ENCODE peak calls at places on chromosomes 4 and X, in four cellular contexts. K is GM12878, G is HCT116, Z is H1. U is an unnamed sample.

GRCh38 chr4:127555106-127555505 is 77.7 kb upstream of the INTU start:
- DNase-seq in G (no peak), Z (no peak), K (no peak), U (no peak)

GRCh38 chr4:2930821-2931764 is 32.1 kb downstream of the NOP14 start:
- DNase-seq in Z (peak), K (no peak), G (no peak), U (no peak)

GRCh38 chrX:118603981-118604380 is 108.4 kb downstream of the DOCK11 start:
- DNase-seq in G (peak), K (peak), Z (peak), U (peak)

GRCh38 chr4:168572002-168572401 is 75.2 kb downstream of the PALLD start:
- DNase-seq in Z (no peak), G (no peak), K (no peak), U (no peak)

GRCh38 chrX:8374041-8374825 is 90.4 kb upstream of the VCX3B start:
- DNase-seq in Z (no peak), G (no peak), K (no peak), U (no peak)

GRCh38 chrX:1486749-1487361 is 34.1 kb upstream of the ASMTL start:
- DNase-seq in K (no peak), G (no peak), Z (no peak), U (no peak)

GRCh38 chrX:10549280-10549679 is 71.1 kb downstream of the MID1 start:
- DNase-seq in G (no peak), Z (no peak), K (no peak), U (no peak)

GRCh38 chr4:155423671-155424070 is 46.9 kb upstream of the MAP9 start:
- DNase-seq in K (no peak), Z (no peak), G (no peak), U (no peak)

GRCh38 chr4:78320353-78320935 is 231.1 kb upstream of the ANXA3 start:
- DNase-seq in G (no peak), K (no peak), Z (no peak), U (no peak)

GRCh38 chr4:152072001-152072485 is 311.2 kb upstream of the GATB start:
- DNase-seq in G (no peak), K (no peak), Z (no peak), U (no peak)

GRCh38 chr4:40046311-40046980 is 10.2 kb upstream of the N4BP2 start:
- DNase-seq in K (no peak), G (no peak), Z (no peak), U (no peak)

GRCh38 chrX:29466441-29466840 is 748.9 kb upstream of the MAGEB2 start:
- DNase-seq in G (no peak), Z (no peak), K (no peak), U (no peak)

GRCh38 chrX:12440245-12440644 is 302.0 kb downstream of the FRMPD4 start:
- DNase-seq in K (no peak), G (no peak), Z (no peak), U (no peak)

GRCh38 chr4:26048378-26048882 is 134.4 kb downstream of the SMIM20 start:
- DNase-seq in Z (no peak), K (no peak), G (no peak), U (no peak)

GRCh38 chr4:4837316-4837715 is 22.1 kb upstream of the MSX1 start:
- DNase-seq in Z (no peak), G (no peak), K (no peak), U (no peak)

GRCh38 chrX:153771261-153771681 is 7.2 kb downstream of the PLXNB3 start:
- DNase-seq in K (no peak), Z (no peak), G (no peak), U (no peak)

GRCh38 chrX:109886122-109886761 is 116.7 kb upstream of the TMEM164 start:
- DNase-seq in G (peak), Z (peak), K (no peak), U (peak)

GRCh38 chr4:25978327-25978726 is 64.3 kb downstream of the SMIM20 start:
- DNase-seq in Z (no peak), G (no peak), K (no peak), U (no peak)

GRCh38 chr4:2462992-2463762 is 5.7 kb upstream of the RNF4 start:
- DNase-seq in G (no peak), Z (no peak), K (no peak), U (no peak)

GRCh38 chr4:41975341-41975740 is 6.2 kb upstream of the DCAF4L1 start:
- DNase-seq in K (no peak), G (no peak), Z (no peak), U (no peak)

GRCh38 chr4:182194115-182194834 is 48.9 kb upstream of the TENM3 start:
- DNase-seq in Z (no peak), G (no peak), K (no peak), U (no peak)

GRCh38 chr4:7941111-7942018 is 1.7 kb upstream of the AFAP1 start:
- DNase-seq in K (no peak), G (no peak), Z (no peak), U (no peak)

GRCh38 chrX:123975180-123975579 is 13.7 kb downstream of the STAG2 start:
- DNase-seq in K (no peak), Z (no peak), G (no peak), U (no peak)

GRCh38 chr4:74891037-74891436 is 41.9 kb upstream of the PARM1 start:
- DNase-seq in Z (no peak), K (no peak), G (no peak), U (no peak)

GRCh38 chr4:57020467-57021101 is 41.9 kb downstream of the POLR2B start:
- DNase-seq in G (no peak), Z (no peak), K (no peak), U (no peak)

GRCh38 chrX:13029341-13029740 is 15.1 kb downstream of the FAM9C start:
- DNase-seq in K (no peak), G (no peak), Z (no peak), U (no peak)

GRCh38 chrX:11499076-11500044 is 166.4 kb downstream of the ARHGAP6 start:
- DNase-seq in K (no peak), Z (no peak), G (no peak), U (no peak)

GRCh38 chr4:87375719-87376291 is 15.2 kb downstream of the HSD17B11 start:
- DNase-seq in Z (no peak), K (no peak), G (peak), U (no peak)

GRCh38 chr4:108775921-108776320 is 13.1 kb upstream of the ETNPPL start:
- DNase-seq in K (no peak), Z (no peak), G (no peak), U (no peak)

GRCh38 chr4:119300072-119300387 is 21.9 kb downstream of the FABP2 start:
- DNase-seq in G (no peak), Z (no peak), K (peak), U (peak)

GRCh38 chrX:101230636-101231035 is 11.1 kb downstream of the DRP2 start:
- DNase-seq in K (no peak), G (no peak), Z (no peak), U (no peak)

GRCh38 chr4:15003441-15003890 is 1.2 kb downstream of the CPEB2 start:
- DNase-seq in G (no peak), Z (peak), K (no peak), U (peak)

GRCh38 chrX:143472334-143472938 is 44.8 kb downstream of the SPANXN3 start:
- DNase-seq in Z (no peak), K (no peak), G (no peak), U (no peak)

GRCh38 chr4:57103051-57103450 is 7.1 kb downstream of the IGFBP7 start:
- DNase-seq in G (no peak), Z (no peak), K (no peak), U (no peak)

GRCh38 chr4:118948545-118949144 is 60.0 kb downstream of the SYNPO2 start:
- DNase-seq in Z (no peak), K (no peak), G (no peak), U (no peak)

GRCh38 chrX:17613979-17614572 is 123.2 kb upstream of the SCML1 start:
- DNase-seq in K (no peak), Z (no peak), G (no peak), U (no peak)

GRCh38 chr4:155967098-155967497 is 13.4 kb upstream of the CTSO start:
- DNase-seq in G (no peak), K (no peak), Z (no peak), U (no peak)

GRCh38 chr4:83054928-83055327 is 19.9 kb downstream of the COPS4 start:
- DNase-seq in Z (no peak), G (peak), K (no peak), U (no peak)
- TF ChIP-seq EGR1 in Z (no peak), G (no peak), K (no peak), U (no peak)

GRCh38 chrX:150582338-150582948 is 14.0 kb downstream of the MTM1 start:
- DNase-seq in K (no peak), Z (no peak), G (no peak), U (no peak)

GRCh38 chrX:150577174-150577573 is 8.8 kb downstream of the MTM1 start:
- DNase-seq in K (no peak), Z (no peak), G (no peak), U (no peak)

GRCh38 chrX:150575415-150575814 is 7.0 kb downstream of the MTM1 start:
- DNase-seq in Z (no peak), K (no peak), G (peak), U (no peak)

GRCh38 chrX:150581093-150581775 is 12.8 kb downstream of the MTM1 start:
- DNase-seq in G (peak), Z (no peak), K (no peak), U (no peak)
- TF ChIP-seq EGR1 in G (no peak), Z (no peak), K (no peak), U (no peak)

GRCh38 chr4:95409127-95409526 is 139.6 kb downstream of the UNC5C start:
- DNase-seq in Z (no peak), G (no peak), K (no peak), U (no peak)
- TF ChIP-seq EGR1 in Z (no peak), G (no peak), K (no peak), U (no peak)

DNA sequence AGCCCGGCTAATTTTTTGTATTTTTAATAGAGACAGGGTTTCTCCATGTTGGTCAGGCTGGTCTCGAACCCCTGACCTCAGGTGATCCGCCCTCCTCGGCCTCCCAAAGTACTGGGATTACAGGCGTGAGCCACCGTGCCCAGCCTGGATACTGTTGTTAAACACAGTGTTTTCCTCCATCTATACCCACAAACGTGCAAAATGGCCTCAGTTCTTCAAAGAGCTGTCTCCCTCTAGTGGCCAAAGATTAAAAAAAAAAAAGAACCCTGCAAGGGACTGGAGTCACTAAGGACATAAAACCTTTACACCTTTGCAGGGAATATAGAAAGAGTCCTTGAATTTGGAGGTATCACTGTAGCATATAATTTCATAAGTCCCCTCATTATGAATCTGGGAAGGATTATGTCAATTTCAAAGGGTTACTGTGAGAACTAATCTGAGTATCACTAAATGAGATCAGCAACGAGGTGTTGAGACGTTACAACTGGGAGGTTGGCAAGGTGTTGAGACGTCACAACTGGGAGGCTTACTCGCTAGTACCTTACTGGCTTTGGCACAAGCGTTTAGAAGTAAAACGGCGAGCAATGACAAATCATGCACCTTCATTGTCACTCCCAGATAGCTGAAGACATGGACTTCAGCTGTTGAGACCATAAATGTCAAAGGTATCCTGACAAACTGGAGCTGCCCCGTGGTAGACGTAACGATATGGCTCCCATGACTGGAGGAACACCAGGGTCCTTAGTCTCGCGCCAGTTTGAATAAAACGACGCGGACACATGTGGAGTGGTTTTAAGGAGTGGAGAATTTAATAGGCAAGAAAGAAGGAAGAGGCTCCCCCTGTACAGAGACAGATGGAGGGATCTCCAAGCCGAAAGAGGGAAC is 33.4 kb upstream of the ENPP6 start:
- DNase-seq in Z (peak), G (peak), K (no peak), U (peak)
- TF ChIP-seq EGR1 in Z (no peak), G (no peak), K (no peak), U (no peak)

U was measured in K562.